ENCODE peak calls at places on chromosomes 1 and 21, in four cellular contexts. Y, E, J and T are unnamed samples.
A peak's percentile ranks its signal among the peaks of the same experiment; 100 is the strongest.

GRCh38 chr1:35047188-35047858 is 15.6 kb upstream of the ZMYM6 start:
- DNase-seq in Y (no peak), E (no peak), J (no peak), T (no peak)

GRCh38 chr1:236090741-236091147 is 25.9 kb upstream of the NID1 start:
- DNase-seq in Y (no peak), E (no peak), J (no peak), T (no peak)

GRCh38 chr1:180542530-180543171 is 16.1 kb upstream of the OVAAL start:
- DNase-seq in Y (no peak), E (no peak), J (no peak), T (no peak)

GRCh38 chr1:212162635-212163034 is 122.6 kb upstream of the PPP2R5A start:
- DNase-seq in Y (no peak), E (no peak), J (no peak), T (no peak)

GRCh38 chr1:25572708-25573590 is 29.5 kb downstream of the LDLRAP1 start:
- DNase-seq in Y (peak; percentile 66), E (peak; percentile 80), J (no peak), T (no peak)

GRCh38 chr1:206631085-206631509 is 4.2 kb upstream of the DYRK3 start:
- DNase-seq in Y (peak; percentile 79), E (no peak), J (no peak), T (no peak)

GRCh38 chr1:57378564-57378963 is 45.3 kb downstream of the DAB1 start:
- DNase-seq in Y (no peak), E (no peak), J (no peak), T (no peak)

GRCh38 chr1:235614442-235614954 is 35.1 kb downstream of the GNG4 start:
- DNase-seq in Y (no peak), E (no peak), J (no peak), T (no peak)

GRCh38 chr1:170714938-170715337 is 51.0 kb downstream of the PRRX1 start:
- DNase-seq in Y (no peak), E (no peak), J (no peak), T (no peak)

GRCh38 chr1:61853545-61853944 is 111.3 kb downstream of the PATJ start:
- DNase-seq in Y (no peak), E (no peak), J (no peak), T (no peak)

GRCh38 chr1:186386725-186387383 is 11.2 kb downstream of the ODR4 start:
- DNase-seq in Y (no peak), E (no peak), J (no peak), T (no peak)

GRCh38 chr21:34865922-34866271 is 183.2 kb downstream of the RUNX1 start:
- DNase-seq in Y (no peak), E (peak; percentile 77), J (no peak), T (no peak)

GRCh38 chr1:229558460-229559335 is at the start of gene ABCB10:
- DNase-seq in Y (peak; percentile 97), E (peak; percentile 94), J (peak; percentile 87), T (peak; percentile 72)

GRCh38 chr1:109078317-109078716 is 2.5 kb upstream of the TAF13 start:
- DNase-seq in Y (no peak), E (no peak), J (no peak), T (no peak)

GRCh38 chr1:245710961-245711903 is 556.4 kb downstream of the KIF26B start:
- DNase-seq in Y (no peak), E (no peak), J (no peak), T (no peak)

GRCh38 chr1:204923209-204923608 is 52.5 kb downstream of the NFASC start:
- DNase-seq in Y (no peak), E (no peak), J (no peak), T (no peak)

GRCh38 chr1:158179301-158180041 is 1.2 kb upstream of the CD1D start:
- DNase-seq in Y (no peak), E (no peak), J (no peak), T (no peak)

GRCh38 chr1:184825571-184825970 is 70.9 kb upstream of the EDEM3 start:
- DNase-seq in Y (no peak), E (no peak), J (no peak), T (no peak)

GRCh38 chr1:82269466-82269865 is 468.7 kb downstream of the ADGRL2 start:
- DNase-seq in Y (no peak), E (no peak), J (no peak), T (no peak)

GRCh38 chr1:183515002-183515689 is 42.8 kb downstream of the SMG7 start:
- DNase-seq in Y (peak; percentile 25), E (no peak), J (no peak), T (peak; percentile 63)

GRCh38 chr1:56446531-56447098 is 132.7 kb downstream of the PLPP3 start:
- DNase-seq in Y (no peak), E (no peak), J (no peak), T (no peak)

GRCh38 chr1:225735252-225736149 is 42.1 kb upstream of the SRP9 start:
- DNase-seq in Y (no peak), E (no peak), J (no peak), T (peak; percentile 88)

GRCh38 chr1:86247553-86248279 is 91.1 kb upstream of the COL24A1 start:
- DNase-seq in Y (no peak), E (no peak), J (no peak), T (no peak)

GRCh38 chr1:154941332-154941995 is 4.9 kb upstream of the PMVK start:
- DNase-seq in Y (peak; percentile 33), E (no peak), J (no peak), T (no peak)

GRCh38 chr1:13723810-13724209 is 23.8 kb downstream of the PRDM2 start:
- DNase-seq in Y (no peak), E (no peak), J (no peak), T (no peak)

GRCh38 chr21:36513430-36513829 is 33.5 kb upstream of the CLDN14 start:
- DNase-seq in Y (no peak), E (peak; percentile 45), J (no peak), T (no peak)

GRCh38 chr1:97186381-97186780 is 464.8 kb downstream of the PTBP2 start:
- DNase-seq in Y (no peak), E (no peak), J (no peak), T (no peak)

GRCh38 chr1:170284016-170284415 is 138.3 kb downstream of the NTMT2 start:
- DNase-seq in Y (no peak), E (no peak), J (no peak), T (no peak)

GRCh38 chr1:177206831-177207230 is 36.1 kb downstream of the BRINP2 start:
- DNase-seq in Y (no peak), E (no peak), J (no peak), T (no peak)

GRCh38 chr1:8017495-8018310 is 8.4 kb downstream of the ERRFI1 start:
- DNase-seq in Y (peak; percentile 67), E (no peak), J (no peak), T (no peak)

GRCh38 chr1:115865704-115866380 is 24.9 kb upstream of the NHLH2 start:
- DNase-seq in Y (no peak), E (no peak), J (no peak), T (peak; percentile 33)

GRCh38 chr1:224559971-224560728 is 56.0 kb upstream of the CNIH3 start:
- DNase-seq in Y (no peak), E (no peak), J (no peak), T (no peak)

GRCh38 chr1:232950919-232951579 is 638 bp downstream of the NTPCR start:
- DNase-seq in Y (peak; percentile 33), E (peak; percentile 66), J (no peak), T (no peak)

GRCh38 chr1:43619996-43620920 is 29.7 kb upstream of the KDM4A start:
- DNase-seq in Y (no peak), E (no peak), J (no peak), T (no peak)

GRCh38 chr1:243730499-243731150 is 119.4 kb downstream of the AKT3 start:
- DNase-seq in Y (no peak), E (no peak), J (no peak), T (no peak)

GRCh38 chr1:234603221-234604204 is 6.5 kb downstream of the IRF2BP2 start:
- DNase-seq in Y (peak; percentile 60), E (no peak), J (no peak), T (no peak)